ENCODE peak calls at places on chromosomes 11 and 22, in eight cellular contexts. One of them, this sample, is unnamed.

GRCh38 chr11:32555091-32555490 is 28.5 kb upstream of the EIF3M start:
- DNase-seq in prostate gland: no peak
- DNase-seq in NB4: no peak
- DNase-seq in transverse colon: no peak
- DNase-seq in right lobe of liver: no peak
- DNase-seq in lower leg skin: no peak
- DNase-seq in adrenal gland: no peak
- DNase-seq in A549: no peak
- DNase-seq in this sample: no peak

GRCh38 chr11:120869516-120870011 is 154.3 kb upstream of the TBCEL start:
- DNase-seq in prostate gland: no peak
- DNase-seq in NB4: peak; percentile 14
- DNase-seq in transverse colon: no peak
- DNase-seq in right lobe of liver: no peak
- DNase-seq in lower leg skin: no peak
- DNase-seq in adrenal gland: no peak
- DNase-seq in A549: no peak
- DNase-seq in this sample: no peak

GRCh38 chr22:30824711-30825110 is 130.0 kb downstream of the OSBP2 start:
- DNase-seq in prostate gland: no peak
- DNase-seq in NB4: no peak
- DNase-seq in transverse colon: no peak
- DNase-seq in right lobe of liver: no peak
- DNase-seq in lower leg skin: no peak
- DNase-seq in adrenal gland: no peak
- DNase-seq in A549: no peak
- DNase-seq in this sample: no peak

GRCh38 chr22:31753005-31753633 is 700 bp upstream of the DEPDC5 start:
- DNase-seq in prostate gland: peak; percentile 6
- DNase-seq in NB4: peak; percentile 90
- DNase-seq in transverse colon: peak; percentile 18
- DNase-seq in right lobe of liver: peak; percentile 58
- DNase-seq in lower leg skin: peak; percentile 27
- DNase-seq in adrenal gland: peak; percentile 52
- DNase-seq in A549: peak; percentile 5
- DNase-seq in this sample: peak; percentile 58

GRCh38 chr22:37153901-37154300 is 4.2 kb upstream of the IL2RB start:
- DNase-seq in prostate gland: no peak
- DNase-seq in NB4: no peak
- DNase-seq in transverse colon: no peak
- DNase-seq in right lobe of liver: no peak
- DNase-seq in lower leg skin: no peak
- DNase-seq in adrenal gland: no peak
- DNase-seq in A549: no peak
- DNase-seq in this sample: no peak

GRCh38 chr11:75112200-75112599 is 15.5 kb upstream of the OR2AT4 start:
- DNase-seq in prostate gland: no peak
- DNase-seq in NB4: no peak
- DNase-seq in transverse colon: no peak
- DNase-seq in right lobe of liver: no peak
- DNase-seq in lower leg skin: no peak
- DNase-seq in adrenal gland: no peak
- DNase-seq in A549: no peak
- DNase-seq in this sample: no peak

GRCh38 chr11:94493146-94493442 is 550 bp downstream of the MRE11 start:
- DNase-seq in prostate gland: no peak
- DNase-seq in NB4: peak; percentile 66
- DNase-seq in transverse colon: no peak
- DNase-seq in right lobe of liver: no peak
- DNase-seq in lower leg skin: no peak
- DNase-seq in adrenal gland: no peak
- DNase-seq in A549: no peak
- DNase-seq in this sample: no peak

GRCh38 chr11:75793966-75794365 is 21.0 kb upstream of the UVRAG start:
- DNase-seq in prostate gland: no peak
- DNase-seq in NB4: no peak
- DNase-seq in transverse colon: no peak
- DNase-seq in right lobe of liver: no peak
- DNase-seq in lower leg skin: no peak
- DNase-seq in adrenal gland: peak; percentile 40
- DNase-seq in A549: no peak
- DNase-seq in this sample: no peak

GRCh38 chr11:13260963-13261599 is 16.5 kb upstream of the BMAL1 start:
- DNase-seq in prostate gland: no peak
- DNase-seq in NB4: no peak
- DNase-seq in transverse colon: no peak
- DNase-seq in right lobe of liver: no peak
- DNase-seq in lower leg skin: no peak
- DNase-seq in adrenal gland: peak; percentile 50
- DNase-seq in A549: no peak
- DNase-seq in this sample: peak; percentile 66

GRCh38 chr22:31496735-31497146 is 405 bp downstream of the SFI1 start:
- DNase-seq in prostate gland: no peak
- DNase-seq in NB4: peak; percentile 54
- DNase-seq in transverse colon: peak; percentile 52
- DNase-seq in right lobe of liver: peak; percentile 49
- DNase-seq in lower leg skin: no peak
- DNase-seq in adrenal gland: no peak
- DNase-seq in A549: no peak
- DNase-seq in this sample: peak; percentile 43

GRCh38 chr11:64353101-64353738 is 5.7 kb upstream of the RPS6KA4 start:
- DNase-seq in prostate gland: no peak
- DNase-seq in NB4: no peak
- DNase-seq in transverse colon: no peak
- DNase-seq in right lobe of liver: no peak
- DNase-seq in lower leg skin: no peak
- DNase-seq in adrenal gland: no peak
- DNase-seq in A549: no peak
- DNase-seq in this sample: no peak

GRCh38 chr22:47420211-47420610 is 657.8 kb downstream of the TBC1D22A start:
- DNase-seq in prostate gland: no peak
- DNase-seq in NB4: no peak
- DNase-seq in transverse colon: no peak
- DNase-seq in right lobe of liver: no peak
- DNase-seq in lower leg skin: no peak
- DNase-seq in adrenal gland: no peak
- DNase-seq in A549: no peak
- DNase-seq in this sample: no peak

GRCh38 chr11:72578051-72578450 is 96.2 kb downstream of the PDE2A start:
- DNase-seq in prostate gland: no peak
- DNase-seq in NB4: no peak
- DNase-seq in transverse colon: peak; percentile 4
- DNase-seq in right lobe of liver: peak; percentile 26
- DNase-seq in lower leg skin: no peak
- DNase-seq in adrenal gland: no peak
- DNase-seq in A549: no peak
- DNase-seq in this sample: no peak

GRCh38 chr22:39994566-39995345 is at the start of gene FAM83F:
- DNase-seq in prostate gland: peak; percentile 68
- DNase-seq in NB4: no peak
- DNase-seq in transverse colon: peak; percentile 74
- DNase-seq in right lobe of liver: peak; percentile 69
- DNase-seq in lower leg skin: no peak
- DNase-seq in adrenal gland: peak; percentile 23
- DNase-seq in A549: no peak
- DNase-seq in this sample: no peak

GRCh38 chr11:3905080-3905953 is 49.9 kb downstream of the STIM1 start:
- DNase-seq in prostate gland: no peak
- DNase-seq in NB4: peak; percentile 89
- DNase-seq in transverse colon: peak; percentile 45
- DNase-seq in right lobe of liver: no peak
- DNase-seq in lower leg skin: peak; percentile 65
- DNase-seq in adrenal gland: peak; percentile 46
- DNase-seq in A549: peak; percentile 76
- DNase-seq in this sample: no peak

GRCh38 chr11:20013346-20014066 is 146.8 kb downstream of the DBX1 start:
- DNase-seq in prostate gland: no peak
- DNase-seq in NB4: no peak
- DNase-seq in transverse colon: no peak
- DNase-seq in right lobe of liver: no peak
- DNase-seq in lower leg skin: no peak
- DNase-seq in adrenal gland: no peak
- DNase-seq in A549: no peak
- DNase-seq in this sample: peak; percentile 53

GRCh38 chr11:28835790-28836189 is 727.6 kb downstream of the METTL15 start:
- DNase-seq in prostate gland: no peak
- DNase-seq in NB4: no peak
- DNase-seq in transverse colon: no peak
- DNase-seq in right lobe of liver: no peak
- DNase-seq in lower leg skin: no peak
- DNase-seq in adrenal gland: no peak
- DNase-seq in A549: peak; percentile 75
- DNase-seq in this sample: no peak

GRCh38 chr11:114892381-114893197 is 214.3 kb downstream of the NXPE2 start:
- DNase-seq in prostate gland: no peak
- DNase-seq in NB4: peak; percentile 30
- DNase-seq in transverse colon: no peak
- DNase-seq in right lobe of liver: no peak
- DNase-seq in lower leg skin: no peak
- DNase-seq in adrenal gland: peak; percentile 26
- DNase-seq in A549: peak; percentile 1
- DNase-seq in this sample: no peak

GRCh38 chr11:20518323-20518834 is 81.0 kb upstream of the SLC6A5 start:
- DNase-seq in prostate gland: no peak
- DNase-seq in NB4: no peak
- DNase-seq in transverse colon: no peak
- DNase-seq in right lobe of liver: peak; percentile 59
- DNase-seq in lower leg skin: no peak
- DNase-seq in adrenal gland: no peak
- DNase-seq in A549: no peak
- DNase-seq in this sample: peak; percentile 24

GRCh38 chr11:37988031-37988430 is 1390.0 kb upstream of the RAG2 start:
- DNase-seq in prostate gland: no peak
- DNase-seq in NB4: no peak
- DNase-seq in transverse colon: no peak
- DNase-seq in right lobe of liver: no peak
- DNase-seq in lower leg skin: no peak
- DNase-seq in adrenal gland: no peak
- DNase-seq in A549: no peak
- DNase-seq in this sample: no peak

GRCh38 chr11:47587733-47588326 is 1.4 kb downstream of the FAM180B start:
- DNase-seq in prostate gland: no peak
- DNase-seq in NB4: peak; percentile 96
- DNase-seq in transverse colon: peak; percentile 41
- DNase-seq in right lobe of liver: no peak
- DNase-seq in lower leg skin: peak; percentile 60
- DNase-seq in adrenal gland: peak; percentile 42
- DNase-seq in A549: no peak
- DNase-seq in this sample: peak; percentile 80

GRCh38 chr22:25478573-25478972 is 85.9 kb upstream of the GRK3 start:
- DNase-seq in prostate gland: peak; percentile 62
- DNase-seq in NB4: no peak
- DNase-seq in transverse colon: no peak
- DNase-seq in right lobe of liver: no peak
- DNase-seq in lower leg skin: no peak
- DNase-seq in adrenal gland: no peak
- DNase-seq in A549: no peak
- DNase-seq in this sample: no peak
- TF ChIP-seq POLR2A in prostate gland: no peak
- TF ChIP-seq POLR2A in NB4: no peak
- TF ChIP-seq POLR2A in transverse colon: no peak
- TF ChIP-seq POLR2A in right lobe of liver: no peak
- TF ChIP-seq POLR2A in lower leg skin: no peak
- TF ChIP-seq POLR2A in adrenal gland: no peak
- TF ChIP-seq POLR2A in A549: no peak
- TF ChIP-seq POLR2A in this sample: no peak

DNA sequence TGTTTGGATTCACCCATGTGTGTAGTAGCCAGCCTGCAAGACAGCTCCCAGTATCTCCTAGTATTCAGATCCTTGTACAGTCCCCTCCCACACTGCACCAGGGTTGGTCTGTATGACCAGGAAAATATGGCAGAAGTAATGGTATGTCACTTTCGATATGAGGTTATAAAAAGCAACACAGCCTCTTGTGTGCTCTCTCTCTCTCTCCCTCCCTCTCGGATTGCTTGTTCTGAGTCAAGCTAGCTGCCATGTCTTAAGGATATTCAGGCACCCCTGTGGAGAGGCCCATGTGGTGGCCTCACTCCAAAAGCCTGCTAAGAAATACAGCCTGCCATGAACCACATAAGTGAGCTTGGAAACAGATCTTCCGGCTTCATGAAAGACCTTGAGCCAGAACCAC is 25.4 kb downstream of the FXYD6 start:
- DNase-seq in prostate gland: no peak
- DNase-seq in NB4: no peak
- DNase-seq in transverse colon: no peak
- DNase-seq in right lobe of liver: peak; percentile 10
- DNase-seq in lower leg skin: no peak
- DNase-seq in adrenal gland: peak; percentile 15
- DNase-seq in A549: no peak
- DNase-seq in this sample: no peak
- TF ChIP-seq POLR2A in prostate gland: no peak
- TF ChIP-seq POLR2A in NB4: no peak
- TF ChIP-seq POLR2A in transverse colon: no peak
- TF ChIP-seq POLR2A in right lobe of liver: no peak
- TF ChIP-seq POLR2A in lower leg skin: no peak
- TF ChIP-seq POLR2A in adrenal gland: no peak
- TF ChIP-seq POLR2A in A549: no peak
- TF ChIP-seq POLR2A in this sample: no peak

DNA sequence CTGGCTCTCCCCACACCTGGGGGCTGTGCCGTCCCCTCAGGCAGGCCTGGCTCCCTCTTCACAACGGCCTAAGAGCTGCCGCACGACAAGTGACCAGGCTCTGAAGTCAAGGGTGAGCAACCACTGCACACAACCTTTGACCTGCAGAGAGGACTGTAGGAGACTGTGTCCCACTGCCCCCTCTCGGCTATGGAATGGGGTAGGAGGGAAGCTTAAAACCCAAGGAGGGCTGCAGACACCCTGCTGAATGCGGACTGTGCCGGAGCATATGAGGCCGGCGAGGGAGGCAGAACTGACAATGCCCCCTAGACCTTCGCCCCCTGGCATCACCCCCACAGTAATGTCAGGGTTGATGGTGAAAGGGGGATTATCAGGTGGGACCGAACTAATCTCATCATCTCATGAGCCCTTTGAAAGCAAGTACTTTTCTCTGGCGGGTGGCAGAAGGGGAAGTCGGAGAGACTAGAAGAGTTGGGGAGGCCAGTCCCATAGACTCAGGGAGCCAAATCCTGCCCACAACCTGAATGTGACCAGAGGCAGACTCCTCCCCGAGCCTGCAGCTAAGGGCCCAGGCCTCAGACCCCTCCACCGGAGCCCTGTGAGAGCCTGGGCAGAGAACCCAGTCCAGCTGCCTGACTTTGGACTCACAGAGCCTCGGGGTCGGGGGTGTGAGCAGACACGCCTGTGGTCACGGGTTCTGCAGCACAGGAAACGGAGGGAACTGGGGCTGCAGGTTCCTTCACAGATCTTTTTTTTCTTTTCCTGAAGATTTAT is 312.1 kb downstream of the CTTN start:
- DNase-seq in prostate gland: no peak
- DNase-seq in NB4: no peak
- DNase-seq in transverse colon: no peak
- DNase-seq in right lobe of liver: no peak
- DNase-seq in lower leg skin: no peak
- DNase-seq in adrenal gland: no peak
- DNase-seq in A549: no peak
- DNase-seq in this sample: no peak
- TF ChIP-seq POLR2A in prostate gland: no peak
- TF ChIP-seq POLR2A in NB4: no peak
- TF ChIP-seq POLR2A in transverse colon: no peak
- TF ChIP-seq POLR2A in right lobe of liver: no peak
- TF ChIP-seq POLR2A in lower leg skin: no peak
- TF ChIP-seq POLR2A in adrenal gland: no peak
- TF ChIP-seq POLR2A in A549: no peak
- TF ChIP-seq POLR2A in this sample: no peak

GRCh38 chr22:42564699-42565098 is 10.9 kb downstream of the SERHL2 start:
- DNase-seq in prostate gland: no peak
- DNase-seq in NB4: no peak
- DNase-seq in transverse colon: no peak
- DNase-seq in right lobe of liver: no peak
- DNase-seq in lower leg skin: no peak
- DNase-seq in adrenal gland: no peak
- DNase-seq in A549: no peak
- DNase-seq in this sample: no peak
- TF ChIP-seq POLR2A in prostate gland: no peak
- TF ChIP-seq POLR2A in NB4: no peak
- TF ChIP-seq POLR2A in transverse colon: no peak
- TF ChIP-seq POLR2A in right lobe of liver: no peak
- TF ChIP-seq POLR2A in lower leg skin: no peak
- TF ChIP-seq POLR2A in adrenal gland: no peak
- TF ChIP-seq POLR2A in A549: no peak
- TF ChIP-seq POLR2A in this sample: no peak